ENCODE peak calls at places on chromosomes 3 and 15, in nine cellular contexts. W is AG08396; Q is NCI-H526; P is Daoy; K is stimulated activated CD8-positive, alpha-beta memory T cell treated with anti-CD3 and anti-CD28 coated beads, Interleukin-7, amount 100 ng/mL, for 24 hours; S is neuronal stem cell; Z is stimulated activated CD4-positive, alpha-beta T cell treated with anti-CD3 and anti-CD28 coated beads, Interleukin-1b, Interleukin-23, amount 100 ng/mL, for 4 hours; M is hepatic stellate cell; E is osteocyte. F is an unnamed sample.
A peak's percentile ranks its signal among the peaks of the same experiment; 100 is the strongest.

GRCh38 chr3:14773281-14773680 is 45.5 kb upstream of the FGD5 start:
- DNase-seq in W (no peak), Q (no peak), P (no peak), K (no peak), S (no peak), Z (no peak), M (no peak), E (no peak), F (no peak)

GRCh38 chr3:52346623-52347530 is 30.8 kb downstream of the DNAH1 start:
- DNase-seq in W (peak; percentile 85), Q (no peak), P (no peak), K (no peak), S (no peak), Z (no peak), M (peak; percentile 92), E (no peak), F (peak; percentile 42)

GRCh38 chr3:66271231-66271630 is 50.4 kb downstream of the SLC25A26 start:
- DNase-seq in W (no peak), Q (no peak), P (no peak), K (no peak), S (no peak), Z (no peak), M (no peak), E (no peak), F (no peak)

GRCh38 chr3:129745253-129745652 is 138.8 kb upstream of the PLXND1 start:
- DNase-seq in W (peak; percentile 40), Q (no peak), P (no peak), K (no peak), S (no peak), Z (no peak), M (no peak), E (no peak), F (no peak)

GRCh38 chr15:29849716-29850115 is 27.4 kb upstream of the TJP1 start:
- DNase-seq in W (no peak), Q (no peak), P (peak; percentile 68), K (no peak), S (no peak), Z (no peak), M (no peak), E (no peak), F (no peak)

GRCh38 chr15:57319226-57319918 is 56.9 kb upstream of the CGNL1 start:
- DNase-seq in W (no peak), Q (no peak), P (no peak), K (no peak), S (no peak), Z (no peak), M (no peak), E (no peak), F (no peak)

GRCh38 chr15:68227806-68228142 is 1.8 kb downstream of the CLN6 start:
- DNase-seq in W (no peak), Q (no peak), P (no peak), K (no peak), S (no peak), Z (no peak), M (no peak), E (peak; percentile 67), F (no peak)

GRCh38 chr15:88255109-88255495 is 1.4 kb downstream of the NTRK3 start:
- DNase-seq in W (no peak), Q (no peak), P (no peak), K (no peak), S (no peak), Z (no peak), M (no peak), E (no peak), F (no peak)

GRCh38 chr15:49675051-49675450 is 54.2 kb downstream of the DTWD1 start:
- DNase-seq in W (peak; percentile 26), Q (no peak), P (peak; percentile 7), K (no peak), S (no peak), Z (no peak), M (peak; percentile 1), E (no peak), F (peak; percentile 93)

GRCh38 chr3:50600841-50601591 is 10.6 kb downstream of the CISH start:
- DNase-seq in W (peak; percentile 91), Q (peak; percentile 68), P (peak; percentile 87), K (peak; percentile 77), S (no peak), Z (peak; percentile 84), M (peak; percentile 95), E (peak; percentile 91), F (peak; percentile 95)

GRCh38 chr3:153182491-153182890 is 20.5 kb downstream of the RAP2B start:
- DNase-seq in W (no peak), Q (no peak), P (no peak), K (no peak), S (no peak), Z (no peak), M (no peak), E (no peak), F (peak; percentile 14)

GRCh38 chr3:136979204-136979603 is 21.4 kb downstream of the IL20RB start:
- DNase-seq in W (no peak), Q (no peak), P (no peak), K (no peak), S (no peak), Z (no peak), M (no peak), E (no peak), F (no peak)

GRCh38 chr3:6504385-6504784 is 356.5 kb upstream of the GRM7 start:
- DNase-seq in W (no peak), Q (no peak), P (no peak), K (no peak), S (no peak), Z (no peak), M (no peak), E (no peak), F (no peak)

GRCh38 chr3:115386347-115386746 is 237.0 kb upstream of the GAP43 start:
- DNase-seq in W (no peak), Q (no peak), P (no peak), K (no peak), S (no peak), Z (no peak), M (no peak), E (no peak), F (no peak)

GRCh38 chr15:40871749-40872617 is 2.1 kb downstream of the RHOV start:
- DNase-seq in W (no peak), Q (peak; percentile 7), P (no peak), K (no peak), S (no peak), Z (no peak), M (no peak), E (no peak), F (no peak)

GRCh38 chr15:29208352-29208751 is 61.3 kb downstream of the NSMCE3 start:
- DNase-seq in W (no peak), Q (peak; percentile 33), P (peak; percentile 67), K (no peak), S (no peak), Z (no peak), M (no peak), E (peak; percentile 42), F (peak; percentile 47)

GRCh38 chr3:10417849-10418248 is 87.5 kb downstream of the ATP2B2 start:
- DNase-seq in W (peak; percentile 29), Q (no peak), P (peak; percentile 28), K (no peak), S (no peak), Z (no peak), M (peak; percentile 42), E (no peak), F (peak; percentile 40)

GRCh38 chr3:53704363-53704725 is 141.9 kb downstream of the CHDH start:
- DNase-seq in W (no peak), Q (no peak), P (no peak), K (no peak), S (no peak), Z (no peak), M (no peak), E (no peak), F (no peak)

GRCh38 chr3:140429791-140430190 is 248.1 kb upstream of the TRIM42 start:
- DNase-seq in W (no peak), Q (no peak), P (no peak), K (no peak), S (no peak), Z (no peak), M (no peak), E (peak; percentile 10), F (no peak)

GRCh38 chr3:162610261-162610660 is 1113.7 kb downstream of the OTOL1 start:
- DNase-seq in W (no peak), Q (no peak), P (no peak), K (no peak), S (no peak), Z (no peak), M (no peak), E (no peak), F (no peak)

GRCh38 chr3:57572096-57572495 is 16.0 kb downstream of the PDE12 start:
- DNase-seq in W (no peak), Q (no peak), P (no peak), K (no peak), S (no peak), Z (no peak), M (no peak), E (no peak), F (no peak)

GRCh38 chr3:162096874-162097273 is 600.3 kb downstream of the OTOL1 start:
- DNase-seq in W (no peak), Q (no peak), P (no peak), K (no peak), S (no peak), Z (no peak), M (no peak), E (no peak), F (peak; percentile 1)

GRCh38 chr15:85755942-85756341 is 38.8 kb downstream of the KLHL25 start:
- DNase-seq in W (no peak), Q (no peak), P (no peak), K (no peak), S (no peak), Z (no peak), M (no peak), E (no peak), F (no peak)

GRCh38 chr15:66899555-66900350 is 165.6 kb upstream of the SMAD3 start:
- DNase-seq in W (no peak), Q (no peak), P (peak; percentile 77), K (no peak), S (no peak), Z (no peak), M (peak; percentile 47), E (no peak), F (peak; percentile 17)

GRCh38 chr3:51938780-51939425 is 2.8 kb downstream of the RRP9 start:
- DNase-seq in W (no peak), Q (no peak), P (no peak), K (no peak), S (no peak), Z (no peak), M (no peak), E (peak; percentile 60), F (no peak)

GRCh38 chr3:183158552-183159006 is 4.0 kb downstream of the LAMP3 start:
- DNase-seq in W (peak; percentile 46), Q (no peak), P (peak; percentile 83), K (no peak), S (no peak), Z (peak; percentile 17), M (peak; percentile 36), E (no peak), F (peak; percentile 11)

GRCh38 chr3:24683511-24684384 is 189.1 kb upstream of the THRB start:
- DNase-seq in W (peak; percentile 48), Q (no peak), P (peak; percentile 51), K (no peak), S (peak; percentile 15), Z (no peak), M (peak; percentile 24), E (no peak), F (peak; percentile 86)

GRCh38 chr3:188320757-188321156 is 166.8 kb downstream of the LPP start:
- DNase-seq in W (peak; percentile 36), Q (no peak), P (peak; percentile 73), K (no peak), S (no peak), Z (no peak), M (peak; percentile 43), E (no peak), F (peak; percentile 88)

GRCh38 chr3:188978772-188979171 is 193.0 kb upstream of the TPRG1 start:
- DNase-seq in W (peak; percentile 10), Q (no peak), P (peak; percentile 50), K (no peak), S (no peak), Z (no peak), M (peak; percentile 11), E (no peak), F (peak; percentile 34)

GRCh38 chr3:171323934-171324535 is 136.2 kb downstream of the TNIK start:
- DNase-seq in W (peak; percentile 11), Q (no peak), P (peak; percentile 43), K (no peak), S (no peak), Z (no peak), M (peak; percentile 24), E (no peak), F (peak; percentile 65)

GRCh38 chr3:129504471-129505100 is 23.9 kb upstream of the RHO start:
- DNase-seq in W (no peak), Q (no peak), P (no peak), K (no peak), S (no peak), Z (no peak), M (no peak), E (no peak), F (no peak)

F was measured in HCEC 1CT.